ENCODE peak calls at places on chromosomes 16 and 17, in four cellular contexts. B is tibial artery, Z is mucosa of descending colon, Y is GM12891. A is an unnamed sample.

GRCh38 chr16:3760518-3760917 is 43.2 kb upstream of the TRAP1 start:
- DNase-seq in Z (no peak), Y (no peak), B (no peak), A (no peak)

GRCh38 chr17:80720624-80721577 is 176.3 kb downstream of the RPTOR start:
- DNase-seq in Z (peak; percentile 45), B (no peak), Y (no peak), A (no peak)

GRCh38 chr17:3602499-3602898 is 6.7 kb downstream of the TRPV1 start:
- DNase-seq in Y (peak; percentile 57), B (no peak), Z (peak; percentile 27), A (no peak)

GRCh38 chr17:50580636-50581035 is 20.1 kb downstream of the CACNA1G start:
- DNase-seq in Y (no peak), Z (no peak), B (no peak), A (no peak)

GRCh38 chr17:34420254-34420766 is 57.3 kb upstream of the CCL1 start:
- DNase-seq in B (no peak), Y (peak; percentile 66), Z (peak; percentile 48), A (peak; percentile 71)

GRCh38 chr16:31413943-31414342 is 14.2 kb downstream of the COX6A2 start:
- DNase-seq in Z (no peak), B (no peak), Y (no peak), A (no peak)

GRCh38 chr17:82301916-82302497 is 15.4 kb downstream of the CD7 start:
- DNase-seq in Z (peak; percentile 52), Y (peak; percentile 73), B (no peak), A (peak; percentile 84)

GRCh38 chr17:61143026-61143425 is 256.6 kb upstream of the TBX2 start:
- DNase-seq in Y (no peak), B (no peak), Z (no peak), A (no peak)

GRCh38 chr16:3143189-3143588 is 8.4 kb downstream of the ZNF213 start:
- DNase-seq in Y (no peak), B (no peak), Z (no peak), A (no peak)

GRCh38 chr17:7183433-7184090 is 4.4 kb upstream of the ASGR1 start:
- DNase-seq in Z (no peak), B (no peak), Y (no peak), A (no peak)

A was measured in GM10248.